ENCODE peak calls at places on chromosomes 7 and 10, in ten cellular contexts. Z is Calu3, P is stomach, H is GM12864, O is fibroblast of pulmonary artery, C is spleen, E is retinal pigment epithelial cell, Y is heart left ventricle, G is colonic mucosa, M is IMR-90. J is an unnamed sample.

GRCh38 chr7:27172823-27173411 is 1.2 kb downstream of the HOXA10 start:
- DNase-seq in Z (peak), P (peak), H (no peak), O (no peak), C (peak), E (no peak), Y (no peak), G (peak), M (no peak), J (no peak)

GRCh38 chr10:77325233-77325537 is 312.4 kb downstream of the KCNMA1 start:
- DNase-seq in Z (no peak), P (peak), H (no peak), O (no peak), C (no peak), E (no peak), Y (no peak), G (peak), M (no peak), J (no peak)

GRCh38 chr10:68247931-68248330 is 16.0 kb upstream of the ATOH7 start:
- DNase-seq in Z (no peak), P (no peak), H (no peak), O (no peak), C (no peak), E (no peak), Y (no peak), G (no peak), M (no peak), J (no peak)

GRCh38 chr7:47154781-47155180 is 427.1 kb downstream of the TNS3 start:
- DNase-seq in Z (no peak), P (no peak), H (no peak), O (no peak), C (no peak), E (no peak), Y (no peak), G (no peak), M (no peak), J (no peak)

GRCh38 chr7:131077735-131078134 is 249.9 kb upstream of the MKLN1 start:
- DNase-seq in Z (no peak), P (no peak), H (no peak), O (no peak), C (no peak), E (no peak), Y (no peak), G (no peak), M (no peak), J (no peak)

GRCh38 chr7:151240536-151240935 is 8.0 kb downstream of the SMARCD3 start:
- DNase-seq in Z (no peak), P (no peak), H (no peak), O (no peak), C (peak), E (no peak), Y (no peak), G (no peak), M (no peak), J (no peak)

GRCh38 chr7:48107926-48108472 is 18.9 kb downstream of the UPP1 start:
- DNase-seq in Z (no peak), P (no peak), H (no peak), O (no peak), C (peak), E (no peak), Y (no peak), G (no peak), M (no peak), J (no peak)

GRCh38 chr7:52911326-52911725 is 124.1 kb upstream of the POM121L12 start:
- DNase-seq in Z (no peak), P (no peak), H (no peak), O (no peak), C (no peak), E (no peak), Y (no peak), G (no peak), M (no peak), J (no peak)

GRCh38 chr7:86956567-86956966 is 102.9 kb downstream of the ELAPOR2 start:
- DNase-seq in Z (no peak), P (no peak), H (no peak), O (no peak), C (no peak), E (no peak), Y (no peak), G (no peak), M (no peak), J (no peak)

GRCh38 chr7:44549457-44549856 is 8.3 kb upstream of the NPC1L1 start:
- DNase-seq in Z (no peak), P (no peak), H (no peak), O (no peak), C (no peak), E (no peak), Y (no peak), G (no peak), M (no peak), J (no peak)

GRCh38 chr7:27636326-27637006 is 26.2 kb downstream of the HIBADH start:
- DNase-seq in Z (no peak), P (no peak), H (no peak), O (peak), C (no peak), E (no peak), Y (no peak), G (no peak), M (no peak), J (no peak)

GRCh38 chr7:1673581-1674102 is 3.6 kb downstream of the ELFN1 start:
- DNase-seq in Z (no peak), P (no peak), H (no peak), O (no peak), C (peak), E (no peak), Y (peak), G (no peak), M (no peak), J (no peak)

GRCh38 chr7:98283127-98283886 is 1.8 kb downstream of the BRI3 start:
- DNase-seq in Z (no peak), P (peak), H (no peak), O (peak), C (peak), E (peak), Y (peak), G (peak), M (peak), J (no peak)

GRCh38 chr10:47290338-47290737 is 9.7 kb upstream of the GDF10 start:
- DNase-seq in Z (no peak), P (no peak), H (no peak), O (no peak), C (no peak), E (no peak), Y (no peak), G (no peak), M (no peak), J (no peak)

GRCh38 chr7:150359918-150360681 is 8.5 kb upstream of the REPIN1 start:
- DNase-seq in Z (no peak), P (no peak), H (no peak), O (no peak), C (no peak), E (no peak), Y (no peak), G (no peak), M (no peak), J (no peak)

GRCh38 chr10:100529473-100530298 is at the start of gene NDUFB8:
- DNase-seq in Z (peak), P (peak), H (peak), O (peak), C (peak), E (no peak), Y (peak), G (peak), M (peak), J (peak)

GRCh38 chr7:108434030-108434429 is 22.2 kb downstream of the NRCAM start:
- DNase-seq in Z (no peak), P (no peak), H (no peak), O (no peak), C (no peak), E (no peak), Y (no peak), G (no peak), M (no peak), J (no peak)

GRCh38 chr7:48161407-48162125 is 9.7 kb upstream of the ABCA13 start:
- DNase-seq in Z (no peak), P (no peak), H (no peak), O (no peak), C (no peak), E (no peak), Y (no peak), G (no peak), M (peak), J (no peak)

GRCh38 chr7:148772297-148773089 is 73.8 kb downstream of the CUL1 start:
- DNase-seq in Z (peak), P (no peak), H (no peak), O (peak), C (no peak), E (peak), Y (no peak), G (no peak), M (peak), J (no peak)

GRCh38 chr10:47268696-47269095 is 31.3 kb upstream of the GDF10 start:
- DNase-seq in Z (no peak), P (no peak), H (no peak), O (no peak), C (no peak), E (no peak), Y (no peak), G (no peak), M (no peak), J (no peak)

GRCh38 chr7:140230862-140231778 is 54.3 kb upstream of the KDM7A start:
- DNase-seq in Z (peak), P (peak), H (no peak), O (peak), C (peak), E (peak), Y (peak), G (peak), M (peak), J (peak)

GRCh38 chr10:31977440-31978157 is 49.0 kb upstream of the ARHGAP12 start:
- DNase-seq in Z (no peak), P (no peak), H (peak), O (peak), C (no peak), E (no peak), Y (no peak), G (no peak), M (peak), J (peak)

GRCh38 chr10:19638173-19638872 is 177.9 kb upstream of the PLXDC2 start:
- DNase-seq in Z (no peak), P (no peak), H (no peak), O (peak), C (no peak), E (peak), Y (peak), G (no peak), M (peak), J (no peak)

GRCh38 chr10:93074137-93074596 is 474 bp downstream of the CYP26A1 start:
- DNase-seq in Z (peak), P (no peak), H (no peak), O (no peak), C (no peak), E (no peak), Y (no peak), G (no peak), M (no peak), J (no peak)

GRCh38 chr7:121505021-121505420 is 108.9 kb upstream of the FAM3C start:
- DNase-seq in Z (no peak), P (no peak), H (no peak), O (peak), C (no peak), E (no peak), Y (no peak), G (no peak), M (peak), J (no peak)

GRCh38 chr7:1368682-1369571 is 90.3 kb downstream of the MICALL2 start:
- DNase-seq in Z (no peak), P (no peak), H (no peak), O (no peak), C (no peak), E (no peak), Y (no peak), G (no peak), M (no peak), J (peak)

GRCh38 chr10:25758041-25758457 is 176.0 kb upstream of the MYO3A start:
- DNase-seq in Z (peak), P (no peak), H (peak), O (peak), C (no peak), E (peak), Y (no peak), G (no peak), M (no peak), J (peak)

GRCh38 chr7:44658979-44659378 is 52.6 kb downstream of the OGDH start:
- DNase-seq in Z (no peak), P (no peak), H (no peak), O (no peak), C (no peak), E (no peak), Y (no peak), G (no peak), M (no peak), J (no peak)

GRCh38 chr10:28137907-28138880 is 139.3 kb upstream of the ODAD2 start:
- DNase-seq in Z (no peak), P (no peak), H (no peak), O (no peak), C (no peak), E (peak), Y (no peak), G (no peak), M (peak), J (no peak)

GRCh38 chr7:74612015-74612829 is 45.3 kb upstream of the GTF2I start:
- DNase-seq in Z (peak), P (no peak), H (no peak), O (peak), C (no peak), E (no peak), Y (no peak), G (no peak), M (no peak), J (no peak)

GRCh38 chr10:130843051-130843653 is 468.4 kb downstream of the TCERG1L start:
- DNase-seq in Z (no peak), P (no peak), H (no peak), O (no peak), C (no peak), E (no peak), Y (no peak), G (no peak), M (no peak), J (no peak)

GRCh38 chr10:78744521-78745090 is 324.2 kb upstream of the ZMIZ1 start:
- DNase-seq in Z (no peak), P (peak), H (no peak), O (no peak), C (no peak), E (no peak), Y (peak), G (no peak), M (no peak), J (no peak)

GRCh38 chr7:10708447-10708846 is 265.2 kb upstream of the PHF14 start:
- DNase-seq in Z (peak), P (no peak), H (no peak), O (no peak), C (no peak), E (peak), Y (no peak), G (no peak), M (no peak), J (no peak)

GRCh38 chr7:76393116-76394031 is 16.1 kb downstream of the SSC4D start:
- DNase-seq in Z (peak), P (peak), H (peak), O (peak), C (peak), E (peak), Y (peak), G (peak), M (peak), J (peak)

GRCh38 chr10:110420401-110421193 is 77.1 kb upstream of the DUSP5 start:
- DNase-seq in Z (peak), P (peak), H (no peak), O (peak), C (no peak), E (no peak), Y (no peak), G (peak), M (peak), J (no peak)

GRCh38 chr7:4461511-4461910 is 220.6 kb upstream of the FOXK1 start:
- DNase-seq in Z (no peak), P (no peak), H (no peak), O (no peak), C (no peak), E (no peak), Y (no peak), G (no peak), M (no peak), J (no peak)

GRCh38 chr7:79386688-79387422 is 66.6 kb downstream of the MAGI2 start:
- DNase-seq in Z (no peak), P (no peak), H (no peak), O (peak), C (no peak), E (no peak), Y (no peak), G (no peak), M (peak), J (no peak)

GRCh38 chr7:133315332-133316040 is 62.6 kb downstream of the EXOC4 start:
- DNase-seq in Z (no peak), P (no peak), H (no peak), O (peak), C (no peak), E (peak), Y (no peak), G (no peak), M (peak), J (no peak)

GRCh38 chr7:55502209-55502608 is 70.1 kb downstream of the VOPP1 start:
- DNase-seq in Z (no peak), P (peak), H (no peak), O (no peak), C (no peak), E (no peak), Y (no peak), G (no peak), M (no peak), J (no peak)

GRCh38 chr10:91090761-91091529 is 129.5 kb upstream of the PCGF5 start:
- DNase-seq in Z (no peak), P (no peak), H (peak), O (no peak), C (no peak), E (no peak), Y (no peak), G (no peak), M (no peak), J (peak)
- TF ChIP-seq CTCF in Z (no peak), P (no peak), H (peak), O (peak), C (no peak), E (peak), Y (no peak), G (no peak), M (peak), J (no peak)

GRCh38 chr7:129308047-129308446 is 83.2 kb downstream of the AHCYL2 start:
- DNase-seq in Z (no peak), P (no peak), H (no peak), O (peak), C (no peak), E (peak), Y (peak), G (no peak), M (peak), J (no peak)
- TF ChIP-seq CTCF in Z (no peak), P (no peak), H (no peak), O (no peak), C (no peak), E (no peak), Y (no peak), G (no peak), M (no peak), J (no peak)

GRCh38 chr7:155804897-155805825 is 7.1 kb downstream of the SHH start:
- DNase-seq in Z (no peak), P (peak), H (no peak), O (peak), C (peak), E (peak), Y (peak), G (peak), M (peak), J (peak)
- TF ChIP-seq CTCF in Z (no peak), P (peak), H (peak), O (peak), C (no peak), E (peak), Y (peak), G (peak), M (peak), J (peak)

GRCh38 chr10:73816917-73817729 is 5.7 kb upstream of the NDST2 start:
- DNase-seq in Z (no peak), P (no peak), H (no peak), O (peak), C (no peak), E (no peak), Y (no peak), G (no peak), M (no peak), J (no peak)

GRCh38 chr10:73813333-73813732 is 1.9 kb upstream of the NDST2 start:
- DNase-seq in Z (no peak), P (no peak), H (no peak), O (no peak), C (peak), E (no peak), Y (no peak), G (no peak), M (no peak), J (no peak)

GRCh38 chr10:73814276-73814895 is 3.0 kb upstream of the NDST2 start:
- DNase-seq in Z (no peak), P (no peak), H (no peak), O (no peak), C (no peak), E (no peak), Y (no peak), G (no peak), M (no peak), J (no peak)

GRCh38 chr10:73815719-73816030 is 4.3 kb upstream of the NDST2 start:
- DNase-seq in Z (no peak), P (no peak), H (no peak), O (no peak), C (no peak), E (no peak), Y (no peak), G (no peak), M (no peak), J (no peak)

DNA sequence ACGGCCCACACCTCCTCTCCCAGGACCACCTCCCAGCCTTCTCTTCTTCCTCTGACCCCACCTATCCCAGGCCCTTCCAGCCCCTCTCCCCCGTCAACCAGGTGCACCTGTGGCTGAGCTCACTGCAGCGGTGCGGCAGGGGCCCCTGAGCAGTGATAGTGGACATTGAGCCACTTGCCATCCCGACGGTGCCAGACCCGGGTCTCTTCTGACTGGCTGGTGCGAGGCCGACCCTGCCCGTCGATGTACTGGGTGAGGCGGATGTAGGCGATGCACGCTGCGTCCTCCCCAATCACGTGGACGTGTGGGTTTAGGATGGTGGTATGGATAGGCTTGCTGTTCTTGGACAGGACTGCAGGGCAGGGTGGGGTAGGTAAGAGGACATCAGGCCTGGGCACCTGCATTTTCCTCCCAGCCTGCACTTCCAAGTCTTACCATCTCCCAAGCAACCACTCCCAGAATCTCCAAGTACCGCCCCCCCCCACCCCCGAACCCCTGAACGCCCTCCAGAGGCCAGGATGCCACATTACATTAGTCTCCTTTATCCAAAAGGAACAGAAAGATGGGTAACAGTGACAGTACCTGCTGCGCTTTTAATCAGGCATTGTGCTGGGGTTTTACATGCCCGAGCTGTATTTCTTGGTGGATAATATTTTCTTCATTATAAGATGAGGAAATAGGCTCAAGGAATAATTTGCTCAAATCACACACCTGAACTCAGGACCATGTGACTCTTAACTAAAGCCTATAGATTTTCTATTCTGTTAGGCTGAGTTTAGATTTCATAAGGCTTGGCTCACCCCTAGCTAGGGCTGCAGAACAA is 3.7 kb upstream of the NDST2 start:
- DNase-seq in Z (peak), P (no peak), H (no peak), O (peak), C (no peak), E (no peak), Y (no peak), G (no peak), M (no peak), J (peak)
- TF ChIP-seq CTCF in Z (peak), P (no peak), H (peak), O (peak), C (no peak), E (peak), Y (no peak), G (no peak), M (peak), J (no peak)

GRCh38 chr10:11828682-11829284 is 5.6 kb downstream of the PROSER2 start:
- DNase-seq in Z (no peak), P (no peak), H (no peak), O (no peak), C (no peak), E (no peak), Y (no peak), G (no peak), M (no peak), J (no peak)
- TF ChIP-seq CTCF in Z (no peak), P (no peak), H (no peak), O (no peak), C (no peak), E (no peak), Y (no peak), G (no peak), M (no peak), J (no peak)

GRCh38 chr10:103983367-103983911 is 16.5 kb downstream of the SLK start:
- DNase-seq in Z (no peak), P (no peak), H (peak), O (peak), C (no peak), E (no peak), Y (no peak), G (no peak), M (no peak), J (peak)

GRCh38 chr10:103979530-103979929 is 12.6 kb downstream of the SLK start:
- DNase-seq in Z (no peak), P (no peak), H (no peak), O (no peak), C (no peak), E (no peak), Y (no peak), G (no peak), M (no peak), J (no peak)

GRCh38 chr10:103980246-103980906 is 13.4 kb downstream of the SLK start:
- DNase-seq in Z (no peak), P (no peak), H (no peak), O (no peak), C (no peak), E (no peak), Y (no peak), G (no peak), M (peak), J (no peak)

GRCh38 chr10:103985726-103986125 is 18.8 kb downstream of the SLK start:
- DNase-seq in Z (no peak), P (no peak), H (no peak), O (no peak), C (no peak), E (no peak), Y (no peak), G (no peak), M (peak), J (no peak)

GRCh38 chr10:103982639-103983038 is 15.7 kb downstream of the SLK start:
- DNase-seq in Z (peak), P (no peak), H (no peak), O (peak), C (no peak), E (no peak), Y (no peak), G (peak), M (no peak), J (no peak)
- TF ChIP-seq CTCF in Z (no peak), P (no peak), H (peak), O (peak), C (no peak), E (peak), Y (no peak), G (no peak), M (peak), J (no peak)